ENCODE peak calls at places on chromosomes 6 and 20, in seven cellular contexts. R is stimulated activated CD4-positive, alpha-beta T cell treated with anti-CD3 and anti-CD28 coated beads, Interleukin-12 subunit alpha, Interleukin-12 subunit beta, amount 100 ng/mL, for 48 hours; Q is activated CD8-positive, alpha-beta memory T cell treated with anti-CD3 and anti-CD28 coated beads, Interleukin-2, amount 50 U/mL, for 4 hours; D is aorta; Y is effector CD4-positive, alpha-beta T cell; G is mesendoderm; M is progenitor cell of endocrine pancreas. N is an unnamed sample.

GRCh38 chr20:32494498-32495216 is 90.5 kb downstream of the NOL4L start:
- DNase-seq in M (no peak), R (no peak), Y (no peak), D (peak; percentile 49), G (no peak), Q (no peak), N (no peak)

GRCh38 chr6:130600880-130601341 is 226.3 kb upstream of the SMLR1 start:
- DNase-seq in Q (no peak), M (no peak), G (peak; percentile 95), Y (no peak), R (no peak), D (no peak), N (no peak)

GRCh38 chr20:44288252-44288651 is 22.8 kb downstream of the FITM2 start:
- DNase-seq in Y (no peak), G (peak; percentile 25), Q (no peak), D (no peak), M (no peak), R (no peak), N (no peak)

GRCh38 chr6:162153991-162154390 is 573.6 kb downstream of the PRKN start:
- DNase-seq in D (no peak), Y (no peak), M (no peak), G (no peak), Q (no peak), R (no peak), N (no peak)

GRCh38 chr6:68313911-68314310 is 321.2 kb upstream of the ADGRB3 start:
- DNase-seq in D (no peak), Q (no peak), Y (no peak), R (no peak), M (no peak), G (peak; percentile 39), N (peak; percentile 22)

GRCh38 chr6:22027226-22027725 is 269.6 kb downstream of the PRL start:
- DNase-seq in Y (no peak), D (no peak), Q (no peak), M (no peak), G (no peak), R (no peak), N (no peak)

GRCh38 chr6:69835414-69836179 is 30.8 kb upstream of the COL19A1 start:
- DNase-seq in G (peak; percentile 73), Y (no peak), M (no peak), D (no peak), Q (no peak), R (no peak), N (peak; percentile 68)

GRCh38 chr20:38748863-38749153 is 548 bp downstream of the ACTR5 start:
- DNase-seq in D (no peak), Y (peak; percentile 37), G (peak; percentile 77), M (no peak), Q (peak; percentile 63), R (peak; percentile 43), N (peak; percentile 65)

GRCh38 chr6:41422156-41422555 is 86.7 kb downstream of the NCR2 start:
- DNase-seq in G (no peak), Q (no peak), Y (no peak), D (no peak), R (no peak), M (no peak), N (peak; percentile 94)

GRCh38 chr20:17645010-17645409 is 37.0 kb downstream of the RRBP1 start:
- DNase-seq in D (peak; percentile 70), Q (no peak), M (no peak), R (no peak), Y (no peak), G (no peak), N (no peak)

GRCh38 chr6:45610374-45610773 is 232.6 kb upstream of the SUPT3H start:
- DNase-seq in D (no peak), Y (no peak), G (no peak), M (no peak), R (no peak), Q (no peak), N (no peak)

GRCh38 chr6:143940011-143940597 is 68.0 kb downstream of the PLAGL1 start:
- DNase-seq in D (no peak), R (peak; percentile 53), Q (peak; percentile 48), G (peak; percentile 72), Y (peak; percentile 37), M (no peak), N (peak; percentile 70)

GRCh38 chr6:53894086-53894485 is 99.3 kb downstream of the LRRC1 start:
- DNase-seq in Y (no peak), Q (no peak), D (no peak), G (no peak), M (no peak), R (peak; percentile 45), N (peak; percentile 66)

GRCh38 chr20:6489361-6490154 is 277.9 kb upstream of the BMP2 start:
- DNase-seq in Y (no peak), Q (no peak), G (no peak), R (no peak), M (no peak), D (no peak), N (peak; percentile 84)

GRCh38 chr6:143059616-143060353 is 904 bp upstream of the AIG1 start:
- DNase-seq in R (peak; percentile 34), M (no peak), D (no peak), G (peak; percentile 55), Q (no peak), Y (no peak), N (peak; percentile 19)

GRCh38 chr6:167660944-167661343 is 165.8 kb upstream of the AFDN start:
- DNase-seq in D (no peak), M (no peak), Q (no peak), Y (no peak), R (no peak), G (peak; percentile 65), N (no peak)

GRCh38 chr6:139262519-139263300 is 29.1 kb downstream of the TXLNB start:
- DNase-seq in D (no peak), Y (peak; percentile 4), R (peak; percentile 38), G (no peak), Q (no peak), M (no peak), N (peak; percentile 92)